ENCODE peak calls at places on chromosomes 2 and 18, in four cellular contexts. H, L, B and P are unnamed samples.

GRCh38 chr2:12697617-12698016 is 19.1 kb upstream of the TRIB2 start:
- DNase-seq in H (no peak), L (no peak), B (no peak), P (no peak)

GRCh38 chr18:62717059-62717849 is 1.9 kb downstream of the PHLPP1 start:
- DNase-seq in H (peak), L (no peak), B (no peak), P (peak)

GRCh38 chr18:67504739-67505138 is 11.8 kb downstream of the DSEL start:
- DNase-seq in H (no peak), L (no peak), B (no peak), P (no peak)

GRCh38 chr2:99488587-99488998 is 1.2 kb downstream of the REV1 start:
- DNase-seq in H (no peak), L (no peak), B (no peak), P (no peak)

GRCh38 chr18:25425030-25425429 is 73.1 kb upstream of the ZNF521 start:
- DNase-seq in H (no peak), L (no peak), B (no peak), P (no peak)

GRCh38 chr2:10832228-10832936 is 19.8 kb upstream of the PDIA6 start:
- DNase-seq in H (peak), L (peak), B (peak), P (peak)

GRCh38 chr2:238848941-238849853 is 1.3 kb downstream of the TWIST2 start:
- DNase-seq in H (no peak), L (no peak), B (no peak), P (no peak)

GRCh38 chr2:217074576-217075224 is 214.8 kb upstream of the TNP1 start:
- DNase-seq in H (no peak), L (no peak), B (no peak), P (no peak)

GRCh38 chr18:23134780-23135678 is at the start of gene CABLES1:
- DNase-seq in H (peak), L (peak), B (peak), P (no peak)

GRCh38 chr2:28400921-28401320 is 8.3 kb downstream of the FOSL2 start:
- DNase-seq in H (no peak), L (no peak), B (no peak), P (no peak)

GRCh38 chr2:10720983-10721343 is 467 bp upstream of the ATP6V1C2 start:
- DNase-seq in H (no peak), L (peak), B (no peak), P (no peak)

GRCh38 chr2:63408530-63408929 is 179.7 kb downstream of the WDPCP start:
- DNase-seq in H (no peak), L (no peak), B (no peak), P (no peak)

GRCh38 chr2:100242416-100242815 is 79.9 kb downstream of the LONRF2 start:
- DNase-seq in H (no peak), L (no peak), B (no peak), P (no peak)

GRCh38 chr18:36595046-36595817 is 233.6 kb downstream of the TPGS2 start:
- DNase-seq in H (no peak), L (no peak), B (no peak), P (no peak)

GRCh38 chr2:176830362-176830761 is 382.2 kb upstream of the HNRNPA3 start:
- DNase-seq in H (no peak), L (no peak), B (no peak), P (no peak)

GRCh38 chr2:122174061-122174460 is 418.6 kb downstream of the TSN start:
- DNase-seq in H (no peak), L (no peak), B (no peak), P (no peak)

GRCh38 chr2:214652473-214652872 is 157.0 kb downstream of the BARD1 start:
- DNase-seq in H (no peak), L (no peak), B (no peak), P (no peak)

GRCh38 chr18:54075681-54076080 is 148.8 kb downstream of the MBD2 start:
- DNase-seq in H (no peak), L (no peak), B (no peak), P (no peak)

GRCh38 chr2:88658890-88659881 is 31.9 kb upstream of the EIF2AK3 start:
- DNase-seq in H (peak), L (no peak), B (no peak), P (no peak)

GRCh38 chr2:56040189-56040588 is 116.6 kb upstream of the EFEMP1 start:
- DNase-seq in H (no peak), L (no peak), B (no peak), P (no peak)

GRCh38 chr2:147098946-147099345 is 745.9 kb upstream of the ACVR2A start:
- DNase-seq in H (no peak), L (no peak), B (no peak), P (no peak)

GRCh38 chr18:12628706-12629702 is 28.9 kb downstream of the SPIRE1 start:
- DNase-seq in H (no peak), L (no peak), B (no peak), P (no peak)

GRCh38 chr2:158973511-158973956 is 5.1 kb downstream of the TANC1 start:
- DNase-seq in H (no peak), L (no peak), B (no peak), P (no peak)

GRCh38 chr2:74498500-74499268 is 719 bp downstream of the LBX2 start:
- DNase-seq in H (no peak), L (peak), B (no peak), P (no peak)

GRCh38 chr2:120878970-120879369 is 143.3 kb downstream of the GLI2 start:
- DNase-seq in H (no peak), L (peak), B (no peak), P (no peak)

GRCh38 chr2:127043367-127044164 is 63.4 kb downstream of the BIN1 start:
- DNase-seq in H (no peak), L (no peak), B (no peak), P (no peak)

GRCh38 chr18:55833543-55833942 is 245.6 kb upstream of the TCF4 start:
- DNase-seq in H (no peak), L (no peak), B (no peak), P (no peak)

GRCh38 chr18:5972298-5972697 is 77.0 kb upstream of the TMEM200C start:
- DNase-seq in H (no peak), L (no peak), B (no peak), P (no peak)

GRCh38 chr2:231720292-231720691 is 12.0 kb downstream of the PTMA start:
- DNase-seq in H (no peak), L (no peak), B (no peak), P (no peak)

GRCh38 chr2:145753209-145753608 is 1233.3 kb upstream of the ZEB2 start:
- DNase-seq in H (no peak), L (no peak), B (no peak), P (no peak)

GRCh38 chr2:3323360-3324035 is 54.1 kb downstream of the EIPR1 start:
- DNase-seq in H (no peak), L (no peak), B (no peak), P (no peak)

GRCh38 chr2:23487735-23488492 is 102.9 kb downstream of the KLHL29 start:
- DNase-seq in H (peak), L (no peak), B (peak), P (no peak)

GRCh38 chr18:70781860-70782453 is 493.1 kb downstream of the SOCS6 start:
- DNase-seq in H (peak), L (no peak), B (no peak), P (peak)

GRCh38 chr18:57397440-57397839 is 37.7 kb upstream of the ONECUT2 start:
- DNase-seq in H (no peak), L (no peak), B (no peak), P (no peak)

GRCh38 chr2:166924967-166925366 is 36.7 kb downstream of the XIRP2 start:
- DNase-seq in H (no peak), L (no peak), B (no peak), P (no peak)

GRCh38 chr2:157336137-157336721 is 10.6 kb upstream of the ERMN start:
- DNase-seq in H (peak), L (no peak), B (no peak), P (no peak)

GRCh38 chr2:234191819-234192407 is 141.4 kb downstream of the SPP2 start:
- DNase-seq in H (peak), L (no peak), B (no peak), P (no peak)

GRCh38 chr2:128474962-128475361 is 156.3 kb upstream of the HS6ST1 start:
- DNase-seq in H (no peak), L (no peak), B (no peak), P (no peak)

GRCh38 chr2:172985139-172985874 is 90.3 kb upstream of the MAP3K20 start:
- DNase-seq in H (peak), L (peak), B (peak), P (no peak)

DNA sequence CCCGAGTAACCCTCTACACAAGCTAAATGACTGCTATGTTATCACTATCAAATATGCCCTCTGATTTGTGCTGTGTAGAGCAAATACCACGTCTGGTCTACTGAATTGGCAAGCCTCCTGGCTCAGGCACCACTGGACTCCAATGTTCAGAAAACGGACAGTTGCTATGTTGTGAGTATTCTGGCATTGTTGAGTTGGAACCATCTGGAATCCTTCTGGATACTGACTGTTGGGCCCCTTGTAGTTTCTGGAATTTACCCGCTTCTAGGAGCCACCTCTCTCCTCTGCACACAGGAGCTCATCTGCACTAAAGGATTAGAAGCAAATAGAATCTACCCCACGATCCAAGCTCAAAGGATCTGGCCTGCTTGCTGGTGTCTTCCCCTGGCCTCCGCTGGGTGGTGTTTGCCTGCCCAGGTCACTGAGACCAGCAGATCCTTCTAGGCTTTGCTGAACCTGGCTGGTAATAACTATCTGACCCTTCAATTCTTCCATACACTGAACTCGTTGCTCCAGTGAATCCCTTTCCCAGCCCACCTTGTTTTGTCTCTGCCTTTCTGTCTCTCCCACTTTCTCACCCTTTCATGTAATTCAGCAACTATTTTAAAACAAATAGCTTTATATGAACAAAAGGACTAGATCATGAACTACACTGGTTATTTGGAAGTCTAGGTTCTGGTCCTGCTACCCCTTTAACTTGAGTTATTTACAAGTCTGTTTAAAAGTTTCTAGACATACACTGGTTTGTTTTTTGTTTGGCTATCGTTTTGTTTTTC is 2.1 kb upstream of the HAAO start:
- DNase-seq in H (no peak), L (no peak), B (no peak), P (no peak)
- H3K4me3 ChIP-seq in H (no peak), L (no peak), B (no peak), P (no peak)

GRCh38 chr18:49362431-49362830 is 98.0 kb downstream of the DYM start:
- DNase-seq in H (no peak), L (no peak), B (no peak), P (no peak)
- TF ChIP-seq CTCF in H (no peak), L (no peak), B (no peak), P (no peak)

DNA sequence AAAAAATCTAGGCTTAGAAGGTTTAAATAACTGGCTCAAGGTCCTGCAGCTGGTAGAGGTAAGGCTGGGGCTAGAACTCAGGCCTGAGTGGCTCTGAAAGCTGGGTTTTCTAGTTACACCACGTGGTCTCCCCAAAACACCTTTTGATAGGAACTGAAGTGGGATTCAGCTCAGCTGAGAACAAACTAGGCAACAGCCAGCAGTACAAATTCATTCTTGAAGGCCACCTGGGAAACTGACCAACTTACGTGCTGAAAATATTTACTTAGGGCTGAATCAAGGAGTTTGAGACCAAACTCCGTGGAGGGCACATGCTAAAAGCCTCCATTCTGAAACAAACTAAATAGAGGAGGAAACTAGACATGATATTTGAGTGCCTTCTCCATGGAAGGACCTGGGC is 67.2 kb downstream of the AOX1 start:
- DNase-seq in H (no peak), L (no peak), B (no peak), P (no peak)
- H3K4me3 ChIP-seq in H (no peak), L (no peak), B (no peak), P (no peak)

GRCh38 chr2:57549642-57550102 is 496.9 kb upstream of the VRK2 start:
- DNase-seq in H (no peak), L (no peak), B (no peak), P (no peak)
- TF ChIP-seq CTCF in H (no peak), L (peak), B (peak), P (peak)

DNA sequence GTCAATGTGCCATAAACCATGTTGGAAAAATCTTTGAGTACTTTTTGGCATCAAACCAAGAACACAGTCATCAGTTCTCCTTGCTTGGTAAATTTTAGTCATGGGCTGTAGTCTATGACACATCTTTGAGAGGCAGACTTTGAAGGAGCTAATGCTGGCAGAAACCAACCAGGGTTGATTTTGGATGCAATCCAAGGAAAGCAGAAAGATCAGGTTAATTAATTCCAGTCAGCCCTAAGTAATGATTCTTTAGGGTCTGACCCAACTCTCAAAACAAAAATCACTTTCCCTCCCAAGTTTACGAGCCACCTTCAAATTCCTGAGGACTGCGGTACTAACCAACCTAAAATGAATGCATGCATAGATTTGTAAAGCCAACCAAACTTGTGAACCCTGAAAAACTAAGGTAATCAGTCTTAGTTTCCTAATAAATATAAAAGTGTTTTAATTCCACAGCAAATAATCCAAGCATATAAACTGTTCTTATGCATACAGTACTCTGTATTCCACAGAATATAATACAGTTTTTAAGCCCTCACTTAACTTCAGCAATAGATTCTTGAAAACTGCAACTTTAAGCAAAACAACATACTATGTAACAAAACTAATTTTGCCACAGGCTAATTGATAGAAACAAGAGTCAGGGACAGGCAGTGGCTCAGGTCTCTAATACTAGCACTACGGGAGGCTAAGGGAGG is 22.0 kb downstream of the AP1S3 start:
- DNase-seq in H (peak), L (no peak), B (no peak), P (no peak)
- H3K4me3 ChIP-seq in H (no peak), L (no peak), B (no peak), P (no peak)

DNA sequence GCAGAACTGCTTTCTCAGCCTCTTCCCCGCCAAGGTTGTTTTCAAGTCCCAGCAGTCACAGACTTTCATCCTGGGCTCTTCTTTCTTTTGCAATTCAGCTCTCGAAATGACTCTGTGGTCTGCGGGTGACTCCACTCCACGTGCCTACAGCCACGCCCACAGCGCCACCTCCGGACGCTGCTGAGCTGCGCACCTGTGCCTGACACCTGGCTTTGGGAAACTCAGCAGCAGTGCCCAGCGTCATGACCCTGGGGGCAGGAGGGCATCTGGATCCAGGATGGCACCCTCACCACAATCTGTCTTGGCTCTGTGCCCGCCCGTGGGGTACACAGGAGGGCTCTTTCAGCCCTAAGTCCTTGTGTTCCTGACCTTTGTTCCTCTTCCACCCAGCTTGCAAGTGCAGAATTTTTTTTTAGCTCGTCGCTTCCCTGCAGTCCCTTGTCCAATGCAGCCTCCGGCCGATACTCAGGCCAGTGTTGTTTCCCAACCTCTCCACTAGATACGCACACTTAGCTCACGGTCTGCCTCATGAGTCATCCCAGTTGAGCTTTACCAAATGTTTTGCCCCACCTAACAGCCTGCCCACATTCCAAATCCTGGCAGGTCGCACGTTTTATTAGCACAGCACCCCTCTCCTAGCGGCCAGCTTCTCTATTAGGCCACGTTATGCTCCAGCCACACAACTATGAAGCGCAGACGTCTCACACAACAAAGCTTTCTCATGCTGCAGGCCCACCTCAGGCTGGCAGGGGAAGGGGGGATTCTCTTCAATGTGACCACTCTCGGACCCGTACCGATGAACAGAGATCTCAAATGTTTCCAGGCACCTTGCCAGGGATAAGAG is 6.5 kb upstream of the CAPN10 start:
- DNase-seq in H (peak), L (peak), B (peak), P (no peak)
- TF ChIP-seq CTCF in H (peak), L (peak), B (peak), P (peak)